ENCODE peak calls at places on chromosomes 3 and 15, in nine cellular contexts. R is GDM1, D is amniotic epithelial cell, X is NCI-H1694 treated with DMSO at 0.1 percent for 48 hours, G is fibroblast of lung, U is globus pallidus, O is BJ, N is ovary, S is EL. Q is an unnamed sample.

GRCh38 chr3:112365636-112366035 is 32.7 kb downstream of the CD200 start:
- DNase-seq in R (no peak), D (no peak), X (no peak), G (no peak), U (no peak), O (no peak), N (no peak), S (no peak), Q (no peak)

GRCh38 chr3:113136071-113136470 is 75.3 kb upstream of the BOC start:
- DNase-seq in R (no peak), D (peak), X (peak), G (peak), U (peak), O (no peak), N (no peak), S (peak), Q (peak)

GRCh38 chr3:46359748-46360509 is 6.0 kb downstream of the CCR2 start:
- DNase-seq in R (no peak), D (no peak), X (peak), G (peak), U (peak), O (no peak), N (no peak), S (peak), Q (no peak)

GRCh38 chr3:79809106-79809505 is 41.3 kb upstream of the ROBO1 start:
- DNase-seq in R (no peak), D (no peak), X (no peak), G (no peak), U (no peak), O (no peak), N (no peak), S (no peak), Q (no peak)

GRCh38 chr15:80861776-80862175 is 82.6 kb downstream of the CEMIP start:
- DNase-seq in R (no peak), D (no peak), X (peak), G (peak), U (peak), O (no peak), N (no peak), S (no peak), Q (no peak)

GRCh38 chr3:56976666-56977560 is 83.6 kb upstream of the SPATA12 start:
- DNase-seq in R (no peak), D (peak), X (peak), G (peak), U (peak), O (peak), N (peak), S (peak), Q (no peak)

GRCh38 chr15:47292638-47293037 is 424.7 kb upstream of the SEMA6D start:
- DNase-seq in R (no peak), D (no peak), X (no peak), G (no peak), U (no peak), O (no peak), N (no peak), S (no peak), Q (no peak)

GRCh38 chr15:20349774-20350498 is 191.7 kb downstream of the GOLGA6L6 start:
- DNase-seq in R (no peak), D (no peak), X (no peak), G (no peak), U (no peak), O (no peak), N (peak), S (no peak), Q (no peak)

GRCh38 chr15:33515121-33515520 is 204.4 kb downstream of the RYR3 start:
- DNase-seq in R (no peak), D (no peak), X (no peak), G (no peak), U (no peak), O (no peak), N (no peak), S (no peak), Q (no peak)